ENCODE peak calls at places on chromosomes 6 and 20, in six cellular contexts. A is substantia nigra, T is uterus, I is mucosa of gallbladder, M is GF-D8, N is H4. W is an unnamed sample.

GRCh38 chr20:22453244-22454080 is 130.9 kb downstream of the FOXA2 start:
- DNase-seq in M (no peak), N (peak), I (no peak), A (no peak), T (no peak), W (no peak)

GRCh38 chr6:163940705-163941470 is 526.4 kb downstream of the QKI start:
- DNase-seq in N (no peak), A (no peak), M (no peak), I (no peak), T (no peak), W (no peak)

GRCh38 chr6:82971877-82972460 is 93.7 kb downstream of the UBE3D start:
- DNase-seq in A (no peak), N (no peak), M (no peak), I (no peak), T (no peak), W (no peak)

GRCh38 chr6:63529498-63529897 is 42.8 kb upstream of the LOC128125822 start:
- DNase-seq in T (no peak), I (no peak), A (no peak), M (no peak), N (no peak), W (no peak)

GRCh38 chr6:112665114-112665513 is 318.0 kb downstream of the RFPL4B start:
- DNase-seq in M (no peak), I (no peak), A (no peak), T (no peak), N (no peak), W (no peak)

GRCh38 chr6:142071981-142072380 is 60.7 kb upstream of the GJE1 start:
- DNase-seq in T (no peak), N (peak), A (no peak), M (no peak), I (no peak), W (no peak)

GRCh38 chr6:31083742-31084354 is 28.5 kb downstream of the C6orf15 start:
- DNase-seq in A (peak), T (no peak), I (peak), M (no peak), N (peak), W (no peak)

GRCh38 chr6:4603291-4603690 is 172.9 kb upstream of the CDYL start:
- DNase-seq in T (no peak), N (peak), A (no peak), M (no peak), I (no peak), W (no peak)

GRCh38 chr6:90466191-90466940 is 120.5 kb downstream of the MAP3K7 start:
- DNase-seq in A (no peak), T (no peak), M (no peak), N (no peak), I (no peak), W (no peak)

GRCh38 chr6:129893513-129894098 is 32.5 kb upstream of the TMEM244 start:
- DNase-seq in M (no peak), I (no peak), N (no peak), A (no peak), T (no peak), W (no peak)

GRCh38 chr6:40807484-40807883 is 220.3 kb upstream of the LRFN2 start:
- DNase-seq in A (no peak), M (no peak), N (peak), I (no peak), T (no peak), W (no peak)

GRCh38 chr6:116616757-116617093 is 446 bp downstream of the RSPH4A start:
- DNase-seq in T (no peak), I (no peak), M (no peak), A (peak), N (no peak), W (no peak)